ENCODE peak calls at places on chromosomes 2 and 18, in ten cellular contexts. B is NCI-H1105; T is cerebellar cortex; Y is HFF-Myc; D is fibroblast of lung; E is stimulated activated CD4-positive, alpha-beta T cell treated with anti-CD3 and anti-CD28 coated beads, Interleukin-2, amount 100 ng/mL, for 48 hours; A is HEK293T; I is EH; O is K562; L is A549. U is an unnamed sample.
A peak's percentile ranks its signal among the peaks of the same experiment; 100 is the strongest.

GRCh38 chr18:36298113-36298701 is 694 bp downstream of the FHOD3 start:
- DNase-seq in T (no peak), D (no peak), B (peak; percentile 51), L (no peak), E (no peak), O (peak; percentile 22), A (peak; percentile 73), Y (no peak), I (no peak), U (no peak)

GRCh38 chr2:221104391-221104811 is 467.7 kb downstream of the EPHA4 start:
- DNase-seq in E (no peak), T (no peak), L (no peak), B (no peak), D (peak; percentile 62), O (no peak), I (peak; percentile 39), A (no peak), Y (no peak), U (peak; percentile 74)

GRCh38 chr18:25109484-25109883 is 242.5 kb downstream of the ZNF521 start:
- DNase-seq in D (peak; percentile 62), T (no peak), Y (peak; percentile 26), I (peak; percentile 42), A (no peak), L (no peak), B (no peak), O (no peak), E (no peak), U (peak; percentile 1)

GRCh38 chr18:40159141-40160017 is 1795.7 kb upstream of the PIK3C3 start:
- DNase-seq in Y (peak; percentile 0), L (no peak), A (peak; percentile 58), D (peak; percentile 80), O (no peak), I (peak; percentile 6), B (peak; percentile 73), T (peak; percentile 74), E (no peak), U (peak; percentile 77)

GRCh38 chr2:17915811-17916523 is 37.5 kb downstream of the KCNS3 start:
- DNase-seq in T (no peak), D (no peak), L (no peak), Y (no peak), O (no peak), B (no peak), E (no peak), A (no peak), I (no peak), U (no peak)

GRCh38 chr18:57657566-57657965 is 35.9 kb upstream of the NARS1 start:
- DNase-seq in A (no peak), L (no peak), T (no peak), Y (no peak), D (peak; percentile 31), O (no peak), B (no peak), I (no peak), E (no peak), U (no peak)

GRCh38 chr2:85132392-85132791 is 800 bp upstream of the TCF7L1 start:
- DNase-seq in O (no peak), T (no peak), E (no peak), B (no peak), D (no peak), Y (no peak), A (peak; percentile 30), L (no peak), I (peak; percentile 62), U (no peak)

GRCh38 chr2:43569921-43570320 is 25.9 kb downstream of the THADA start:
- DNase-seq in E (no peak), B (no peak), Y (no peak), O (no peak), T (no peak), L (no peak), I (no peak), A (no peak), D (no peak), U (no peak)

GRCh38 chr2:28608829-28609400 is 113.1 kb downstream of the PLB1 start:
- DNase-seq in B (no peak), A (no peak), O (no peak), L (no peak), E (no peak), Y (no peak), T (no peak), D (no peak), I (no peak), U (no peak)

GRCh38 chr18:24878289-24878688 is 417.9 kb downstream of the HRH4 start:
- DNase-seq in O (no peak), E (no peak), L (no peak), A (peak; percentile 50), T (peak; percentile 88), I (peak; percentile 62), D (peak; percentile 80), B (no peak), Y (no peak), U (peak; percentile 88)

GRCh38 chr2:67566958-67567635 is 170.0 kb downstream of the ETAA1 start:
- DNase-seq in A (no peak), I (peak; percentile 37), E (no peak), L (no peak), B (no peak), O (no peak), D (no peak), T (no peak), Y (no peak), U (no peak)

GRCh38 chr18:38047820-38048219 is 482.2 kb upstream of the CELF4 start:
- DNase-seq in O (no peak), L (no peak), B (no peak), E (no peak), I (no peak), T (no peak), A (no peak), D (no peak), Y (no peak), U (no peak)

GRCh38 chr2:238691596-238692491 is 156.0 kb upstream of the TWIST2 start:
- DNase-seq in I (peak; percentile 32), Y (peak; percentile 65), A (no peak), L (no peak), T (no peak), B (no peak), O (no peak), D (no peak), E (no peak), U (no peak)

GRCh38 chr18:13406049-13406615 is 187.6 kb downstream of the LDLRAD4 start:
- DNase-seq in Y (no peak), D (no peak), L (no peak), O (no peak), A (no peak), B (no peak), I (no peak), T (no peak), E (no peak), U (no peak)

GRCh38 chr18:25349131-25349925 is 2.6 kb downstream of the ZNF521 start:
- DNase-seq in T (peak; percentile 52), D (peak; percentile 68), E (no peak), A (peak; percentile 45), Y (peak; percentile 41), I (peak; percentile 41), L (no peak), O (no peak), B (no peak), U (peak; percentile 58)

GRCh38 chr2:186542002-186542401 is 47.9 kb upstream of the ITGAV start:
- DNase-seq in E (no peak), Y (no peak), D (no peak), T (no peak), B (no peak), I (no peak), O (no peak), L (no peak), A (no peak), U (no peak)

GRCh38 chr18:25352629-25353005 is 651 bp upstream of the ZNF521 start:
- DNase-seq in I (no peak), Y (no peak), B (no peak), L (no peak), E (no peak), O (no peak), D (no peak), A (no peak), T (no peak), U (no peak)

GRCh38 chr2:29530281-29530680 is 391.1 kb downstream of the ALK start:
- DNase-seq in Y (no peak), L (no peak), E (no peak), D (no peak), T (no peak), B (no peak), I (peak; percentile 8), A (no peak), O (no peak), U (no peak)

GRCh38 chr2:218138047-218138446 is 12.2 kb downstream of the CXCR2 start:
- DNase-seq in L (no peak), Y (no peak), O (no peak), D (no peak), T (no peak), I (no peak), A (no peak), B (no peak), E (no peak), U (no peak)

GRCh38 chr2:163191372-163191771 is 352.8 kb upstream of the KCNH7 start:
- DNase-seq in B (no peak), L (peak; percentile 21), O (no peak), I (peak; percentile 52), E (no peak), A (peak; percentile 9), D (peak; percentile 64), Y (no peak), T (peak; percentile 63), U (peak; percentile 48)

GRCh38 chr18:76977108-76977621 is 154.8 kb downstream of the ZNF236 start:
- DNase-seq in A (no peak), B (peak; percentile 86), I (no peak), Y (no peak), D (no peak), L (no peak), O (no peak), E (no peak), T (no peak), U (no peak)

GRCh38 chr2:23703037-23703582 is 223.8 kb downstream of the ATAD2B start:
- DNase-seq in L (no peak), O (no peak), Y (no peak), E (no peak), I (no peak), B (no peak), A (no peak), T (no peak), D (no peak), U (no peak)

GRCh38 chr2:143728498-143728897 is 599.3 kb downstream of the ARHGAP15 start:
- DNase-seq in O (no peak), A (no peak), E (no peak), T (no peak), B (no peak), D (no peak), Y (no peak), L (no peak), I (no peak), U (no peak)

GRCh38 chr2:241755166-241755565 is 20.7 kb downstream of the D2HGDH start:
- DNase-seq in L (no peak), T (no peak), D (no peak), E (no peak), B (no peak), I (no peak), A (no peak), O (no peak), Y (no peak), U (no peak)

GRCh38 chr2:182915369-182916326 is 49.2 kb upstream of the FRZB start:
- DNase-seq in A (peak; percentile 49), D (peak; percentile 79), O (no peak), Y (peak; percentile 42), L (no peak), B (no peak), T (no peak), E (no peak), I (peak; percentile 91), U (no peak)

GRCh38 chr18:58192519-58192918 is 148.5 kb downstream of the NEDD4L start:
- DNase-seq in T (no peak), Y (no peak), L (no peak), E (no peak), I (no peak), A (no peak), O (no peak), D (no peak), B (no peak), U (no peak)

GRCh38 chr2:150762571-150762970 is 275.1 kb upstream of the RND3 start:
- DNase-seq in D (no peak), B (no peak), T (no peak), L (no peak), I (no peak), E (no peak), A (no peak), O (no peak), Y (no peak), U (no peak)

GRCh38 chr2:20457661-20458630 is 11.1 kb downstream of the RHOB start:
- DNase-seq in A (no peak), B (no peak), D (no peak), O (no peak), Y (no peak), I (no peak), E (no peak), T (no peak), L (no peak), U (no peak)

U was measured in G401.